ENCODE peak calls at places on chromosomes 16 and 17, in four cellular contexts. E, T, S and L are unnamed samples. For H3K4me1 and H3K36me3, the result is how much of the 10 kb centered on the place peaks cover.

GRCh38 chr17:38418693-38419507 is 9.4 kb upstream of the ARHGAP23 start:
- DNase-seq in E (no peak), S (no peak), T (no peak), L (peak)

GRCh38 chr17:62761884-62762283 is 46.2 kb downstream of the MARCHF10 start:
- DNase-seq in T (no peak), E (no peak), S (no peak), L (peak)

GRCh38 chr17:39361064-39361463 is 40.4 kb downstream of the FBXL20 start:
- DNase-seq in E (no peak), S (no peak), T (no peak), L (no peak)

GRCh38 chr17:54180919-54181318 is 358.2 kb downstream of the KIF2B start:
- DNase-seq in E (no peak), T (no peak), S (no peak), L (no peak)

GRCh38 chr16:51268237-51268636 is 117.2 kb upstream of the SALL1 start:
- DNase-seq in S (no peak), T (no peak), E (no peak), L (no peak)

GRCh38 chr17:71921726-71922320 is 199.0 kb upstream of the SOX9 start:
- DNase-seq in S (no peak), E (no peak), T (no peak), L (no peak)

GRCh38 chr16:75402174-75402820 is 31.0 kb downstream of the CFDP1 start:
- DNase-seq in T (no peak), E (peak), S (no peak), L (no peak)

GRCh38 chr16:66374176-66374575 is 7.7 kb downstream of the CDH5 start:
- DNase-seq in E (no peak), S (no peak), T (no peak), L (no peak)

GRCh38 chr17:76709077-76709950 is 1.5 kb downstream of the MXRA7 start:
- DNase-seq in E (peak), S (peak), T (peak), L (no peak)

GRCh38 chr17:56131431-56131830 is 21.8 kb upstream of the ANKFN1 start:
- DNase-seq in S (no peak), E (no peak), T (no peak), L (no peak)

GRCh38 chr17:74220966-74221814 is 7.8 kb downstream of the TTYH2 start:
- DNase-seq in S (no peak), T (no peak), E (no peak), L (no peak)

GRCh38 chr17:79955961-79956735 is 79.5 kb downstream of the TBC1D16 start:
- DNase-seq in T (no peak), S (peak), E (no peak), L (no peak)

GRCh38 chr17:33469911-33470310 is 176.8 kb upstream of the ASIC2 start:
- DNase-seq in E (peak), S (no peak), T (no peak), L (no peak)

GRCh38 chr17:41535764-41536481 is 7.8 kb upstream of the KRT19 start:
- DNase-seq in T (no peak), S (no peak), E (no peak), L (peak)

GRCh38 chr16:70653809-70654771 is 7.7 kb downstream of the IL34 start:
- DNase-seq in T (peak), S (peak), E (peak), L (peak)

GRCh38 chr16:70688266-70688742 is 2.5 kb upstream of the MTSS2 start:
- DNase-seq in S (peak), E (peak), T (peak), L (no peak)

GRCh38 chr16:55552621-55553020 is 13.9 kb upstream of the CAPNS2 start:
- DNase-seq in E (peak), T (no peak), S (no peak), L (no peak)

DNA sequence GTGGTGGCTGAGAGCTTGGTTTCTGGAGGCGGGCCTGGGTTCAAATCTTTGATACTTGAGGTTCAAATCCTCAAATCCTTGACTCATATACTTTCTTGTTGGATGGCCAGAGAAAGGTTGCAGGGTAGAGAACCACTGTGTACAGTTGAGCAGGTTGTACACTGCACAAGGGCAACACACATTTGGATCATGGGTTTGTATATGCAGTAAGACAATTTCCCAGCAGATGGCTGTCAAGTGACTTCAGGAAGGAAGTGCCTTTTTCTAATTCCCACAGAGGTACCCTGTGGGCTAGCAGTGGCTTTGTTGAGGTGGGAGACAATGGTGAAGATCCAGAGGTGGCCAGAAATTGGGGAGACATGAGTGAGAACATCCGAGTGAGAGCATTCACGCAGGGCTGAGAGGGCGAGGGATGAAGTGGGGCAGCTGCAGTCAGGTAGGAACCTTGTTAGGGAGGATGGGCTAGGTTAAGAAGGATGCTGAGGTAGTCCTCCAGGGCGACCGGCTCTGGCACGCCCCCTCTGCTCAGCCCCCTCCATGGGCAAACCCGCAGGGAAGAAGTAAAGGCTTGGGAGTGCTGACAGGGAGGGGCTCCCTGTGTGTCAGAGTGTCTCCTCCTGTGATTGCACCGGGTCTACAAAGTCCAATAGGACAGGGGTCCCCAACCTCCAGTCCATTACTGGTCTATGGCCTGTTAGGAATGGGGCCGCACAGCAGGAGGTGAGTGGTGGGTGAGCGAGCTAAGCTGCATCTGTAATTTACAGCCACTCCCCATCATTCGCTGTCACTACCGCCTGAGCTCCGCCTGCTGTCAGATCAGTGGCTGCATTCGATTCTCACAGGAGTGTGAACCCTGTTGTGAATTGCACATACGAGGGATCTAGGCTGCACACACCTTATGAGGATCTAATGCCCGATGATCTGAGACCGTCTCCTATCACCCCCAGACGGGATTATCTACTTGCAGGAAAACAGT is 2.7 kb downstream of the C16orf89 start:
- DNase-seq in T (no peak), E (no peak), S (no peak), L (no peak)
- TF ChIP-seq CTCF in T (no peak), E (no peak), S (no peak), L (peak)

GRCh38 chr16:56988161-56988947 is 1.0 kb upstream of the NLRC5 start:
- DNase-seq in T (no peak), E (peak), S (no peak), L (peak)
- H3K4me1 ChIP-seq in T (under half), E (under half), S (half or more), L (under half)

DNA sequence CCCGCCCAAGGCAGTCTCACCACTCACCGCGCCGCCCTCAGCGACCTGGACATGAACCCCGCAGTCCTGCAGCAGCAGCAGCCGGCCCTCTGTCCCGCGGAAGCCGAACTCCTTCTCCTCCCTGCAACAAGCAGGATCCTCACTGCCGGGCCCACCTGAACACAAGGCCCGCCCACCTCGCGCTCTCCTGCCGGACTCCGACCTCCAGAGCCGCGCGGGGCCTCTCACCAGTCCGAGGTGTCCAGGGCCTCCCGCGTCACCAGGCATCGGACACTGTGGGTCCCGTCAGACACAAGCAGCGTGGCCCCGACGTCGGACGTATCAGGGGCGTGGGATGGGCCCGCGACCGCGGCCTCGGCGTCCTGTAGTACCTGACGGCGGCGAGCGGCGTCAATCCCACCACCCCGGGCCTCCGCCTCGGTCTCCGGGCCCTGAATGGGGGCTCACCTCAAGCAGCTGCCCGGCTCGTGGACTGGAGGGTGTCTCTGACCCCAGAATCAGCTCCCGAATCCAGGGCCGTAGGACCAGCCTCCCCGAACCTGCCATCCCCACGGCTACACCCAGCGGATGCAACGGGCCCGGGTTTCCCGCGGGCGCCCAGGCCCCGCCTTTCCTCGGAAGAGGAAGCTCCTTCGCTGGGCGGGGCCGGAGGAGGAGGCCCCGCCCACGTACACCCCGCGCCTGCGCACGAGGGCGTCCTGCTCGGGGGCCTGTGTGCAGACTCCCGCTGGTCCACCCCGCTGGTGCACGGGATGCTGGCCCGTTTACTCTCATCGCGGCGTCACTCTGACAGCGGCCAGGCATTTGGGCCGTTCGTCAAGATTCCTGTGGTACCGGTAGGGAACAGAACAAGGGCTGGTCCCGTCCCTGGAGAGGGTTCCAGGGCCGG is at the start of gene ACD:
- DNase-seq in E (peak), T (peak), S (peak), L (peak)
- H3K36me3 ChIP-seq in E (under half), T (under half), S (under half), L (under half)

DNA sequence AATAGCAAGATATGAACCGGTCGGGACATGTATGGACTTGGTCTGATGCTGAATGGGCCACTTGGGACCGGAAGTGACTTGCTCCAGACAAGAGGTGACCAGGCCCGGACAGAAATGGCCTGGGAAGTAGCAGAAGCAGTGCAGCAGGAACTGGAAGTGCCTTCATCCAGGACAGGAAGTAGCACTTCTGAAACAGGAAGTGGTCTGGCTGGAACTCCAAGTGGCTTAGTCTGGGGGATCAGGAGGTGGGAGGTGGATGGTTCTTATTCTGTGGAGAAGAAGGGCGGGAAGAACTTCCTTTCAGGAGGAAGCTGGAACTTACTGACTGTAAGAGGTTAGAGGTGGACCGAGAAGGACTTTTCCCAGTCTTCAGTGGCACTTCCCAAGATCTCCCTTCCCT is 5.3 kb downstream of the EFNB3 start:
- DNase-seq in T (no peak), E (no peak), S (no peak), L (no peak)
- TF ChIP-seq CTCF in T (no peak), E (no peak), S (no peak), L (no peak)

GRCh38 chr17:17018021-17018441 is 24.2 kb upstream of the MPRIP start:
- DNase-seq in E (no peak), S (no peak), T (no peak), L (no peak)
- H3K4me1 ChIP-seq in E (under half), S (under half), T (under half), L (half or more)

GRCh38 chr16:89295915-89296314 is 78.4 kb downstream of the ZNF778 start:
- DNase-seq in E (no peak), S (no peak), T (no peak), L (no peak)
- H3K36me3 ChIP-seq in E (under half), S (under half), T (under half), L (under half)

GRCh38 chr16:85238233-85238647 is 126.0 kb upstream of the CIBAR2 start:
- DNase-seq in S (peak), T (peak), E (peak), L (peak)
- TF ChIP-seq CTCF in S (no peak), T (no peak), E (peak), L (no peak)

DNA sequence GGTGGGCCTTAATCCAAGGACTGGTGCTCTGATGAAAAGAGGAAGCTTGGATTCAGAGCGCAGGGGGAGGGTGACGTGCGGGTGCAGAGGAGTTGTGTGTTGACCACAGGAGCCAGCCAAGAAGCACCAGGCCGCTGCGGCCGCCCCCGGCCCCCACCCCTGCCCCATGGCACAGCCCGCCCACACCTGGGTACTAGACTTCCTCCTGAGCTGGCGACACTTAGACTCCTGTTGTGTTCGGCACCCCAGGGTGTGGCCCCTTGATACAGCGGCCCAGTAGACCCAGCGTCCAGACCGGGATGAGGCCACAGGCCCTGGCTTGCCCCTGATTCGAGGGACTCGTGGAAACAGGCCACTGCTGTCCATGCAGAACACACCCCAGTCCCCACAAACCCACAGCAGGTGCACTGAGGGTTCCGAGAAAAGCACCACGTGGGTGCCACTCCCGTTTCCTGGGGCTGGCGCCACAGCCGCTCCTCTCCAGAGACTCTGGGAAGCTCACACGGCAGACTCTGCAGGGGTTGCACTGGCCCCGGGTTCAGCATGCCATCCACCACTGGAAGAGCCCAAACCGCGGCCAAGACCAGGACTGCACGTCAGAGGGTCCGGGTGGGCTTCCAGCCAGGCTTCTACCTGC is 5.7 kb upstream of the SNAI3 start:
- DNase-seq in T (no peak), E (no peak), S (no peak), L (no peak)
- H3K4me1 ChIP-seq in T (under half), E (under half), S (under half), L (under half)

DNA sequence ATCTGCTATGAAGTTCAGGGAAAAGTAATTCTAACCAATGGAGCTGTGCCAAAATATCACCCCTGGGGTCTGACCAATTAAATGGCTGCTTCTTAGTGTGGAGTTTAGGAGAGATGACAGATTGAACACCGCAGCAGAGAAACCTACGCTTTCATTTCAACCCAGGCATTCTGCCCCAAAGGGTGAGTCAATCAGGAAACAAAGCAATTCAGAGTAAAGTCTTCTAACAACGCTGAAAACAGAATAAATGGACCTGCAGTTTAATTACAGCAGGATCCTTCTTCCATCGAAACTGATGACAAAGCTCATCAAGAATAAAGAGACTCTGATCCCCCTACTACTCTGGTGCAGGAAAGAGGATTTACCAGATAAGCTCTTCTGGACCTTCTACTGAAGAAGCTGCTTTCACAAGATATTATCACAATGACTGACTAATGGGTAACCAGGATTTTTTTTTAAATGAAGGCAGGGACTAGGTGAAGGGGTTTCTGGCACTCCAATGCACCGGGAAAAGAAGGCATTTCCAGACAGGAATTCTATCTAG is 16.7 kb downstream of the RFFL start:
- DNase-seq in E (peak), S (no peak), T (no peak), L (no peak)
- H3K36me3 ChIP-seq in E (under half), S (under half), T (under half), L (under half)